ENCODE peak calls at places on chromosomes 5 and 9, in six cellular contexts. E is stomach, V is K562, F is sigmoid colon, A is breast epithelium, K is HCT116. Q is an unnamed sample. For H3K27me3, the result is how much of the 10 kb centered on the place peaks cover.

GRCh38 chr9:94921072-94921471 is 194.6 kb downstream of the AOPEP start:
- DNase-seq in E (no peak), V (no peak), F (peak), A (no peak), K (no peak), Q (no peak)

GRCh38 chr5:178249191-178249989 is 16.8 kb upstream of the PHYKPL start:
- DNase-seq in E (no peak), V (no peak), F (no peak), A (no peak), K (no peak), Q (no peak)

GRCh38 chr5:159586941-159587340 is 256.7 kb upstream of the IL12B start:
- DNase-seq in E (no peak), V (no peak), F (no peak), A (no peak), K (no peak), Q (no peak)

GRCh38 chr5:89901983-89902382 is 507.6 kb downstream of the CETN3 start:
- DNase-seq in E (no peak), V (no peak), F (peak), A (peak), K (no peak), Q (no peak)

GRCh38 chr5:149254506-149254905 is 17.2 kb upstream of the AFAP1L1 start:
- DNase-seq in E (no peak), V (no peak), F (no peak), A (no peak), K (no peak), Q (no peak)

GRCh38 chr9:16530669-16531461 is 339.6 kb downstream of the BNC2 start:
- DNase-seq in E (no peak), V (no peak), F (peak), A (no peak), K (no peak), Q (no peak)

GRCh38 chr9:71446081-71446480 is 322.2 kb downstream of the CEMIP2 start:
- DNase-seq in E (no peak), V (no peak), F (no peak), A (no peak), K (no peak), Q (no peak)

GRCh38 chr9:98457696-98458370 is 202.4 kb upstream of the TBC1D2 start:
- DNase-seq in E (no peak), V (no peak), F (no peak), A (no peak), K (no peak), Q (no peak)

GRCh38 chr5:175845229-175845628 is 26.1 kb upstream of the CPLX2 start:
- DNase-seq in E (no peak), V (no peak), F (no peak), A (no peak), K (no peak), Q (no peak)

GRCh38 chr9:114348261-114348905 is 18.7 kb downstream of the ORM2 start:
- DNase-seq in E (no peak), V (no peak), F (no peak), A (no peak), K (no peak), Q (no peak)

DNA sequence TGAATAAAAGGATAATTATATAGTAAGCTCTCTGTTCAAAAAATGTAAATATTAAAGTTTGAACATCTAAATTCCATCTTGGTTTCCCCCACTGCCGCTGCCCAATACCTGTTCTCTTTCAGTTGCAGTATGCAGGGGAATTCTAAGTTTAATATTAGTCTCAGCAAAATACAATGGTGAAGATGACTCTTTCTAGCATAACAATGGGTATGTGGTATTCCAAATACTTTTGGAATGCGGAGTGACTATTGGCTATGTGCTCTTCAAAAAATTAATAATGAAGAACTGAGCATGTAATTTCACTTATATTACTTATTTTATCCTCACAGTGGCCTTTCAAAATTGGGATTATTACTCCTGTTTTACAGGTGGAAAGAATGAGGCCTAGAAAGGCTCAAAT is 3.4 kb downstream of the CDKN2B-AS1 start:
- DNase-seq in E (no peak), V (no peak), F (no peak), A (no peak), K (no peak), Q (no peak)
- H3K27me3 ChIP-seq in E (half or more), V (under half), F (under half), A (under half), K (under half), Q (under half)

DNA sequence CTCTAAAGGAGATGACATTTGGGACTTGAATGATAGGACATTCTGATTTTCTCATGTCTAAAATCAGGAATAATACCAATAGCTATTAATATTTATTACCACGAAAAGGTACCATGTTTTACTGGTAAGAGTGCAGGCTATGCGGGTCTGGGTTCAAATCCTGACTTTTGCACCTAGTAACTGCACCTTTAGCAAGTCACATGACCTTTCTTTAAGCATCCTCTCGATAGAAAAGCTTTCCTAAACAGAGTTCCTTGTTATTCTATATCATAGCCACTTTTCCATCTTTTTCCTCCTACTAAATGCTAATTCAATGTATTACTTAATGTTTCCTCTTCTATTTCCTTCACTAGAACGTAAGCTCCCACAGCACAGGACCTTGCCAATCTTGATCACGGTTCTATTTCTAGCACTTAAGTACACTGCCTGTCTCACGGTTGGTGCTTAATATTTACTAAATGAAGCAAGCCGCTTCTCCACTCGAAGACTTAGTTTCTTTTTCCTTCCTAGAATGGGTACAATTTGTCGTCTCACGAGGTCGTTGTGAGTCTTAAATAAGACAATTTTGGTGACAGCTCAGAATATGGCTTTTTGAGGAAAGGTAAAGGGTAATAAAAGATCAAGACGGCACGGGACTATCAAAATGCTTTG is 816 bp downstream of the RBM18 start:
- DNase-seq in E (no peak), V (no peak), F (no peak), A (no peak), K (no peak), Q (no peak)
- TF ChIP-seq POLR2AphosphoS5 in E (no peak), V (no peak), F (no peak), A (no peak), K (no peak), Q (no peak)

DNA sequence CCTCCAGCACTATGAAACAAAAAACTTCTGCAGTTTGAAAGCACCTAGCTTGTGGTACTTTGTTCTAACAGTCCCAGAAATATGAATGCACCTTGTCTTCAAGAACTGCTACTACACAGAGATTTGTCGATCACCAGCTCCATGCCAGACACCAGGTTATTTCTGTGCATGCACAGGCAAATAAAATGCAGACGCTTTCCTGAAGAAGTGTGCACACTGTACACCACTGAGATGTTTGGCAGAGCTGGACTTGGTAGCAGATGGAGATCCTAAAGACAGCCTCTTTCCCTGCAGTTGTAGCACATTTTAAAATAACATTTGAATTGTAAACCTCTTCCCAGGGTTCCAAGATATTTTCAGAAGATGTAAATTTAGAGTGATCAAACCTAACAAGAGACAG is 730.0 kb downstream of the MTRR start:
- DNase-seq in E (no peak), V (no peak), F (no peak), A (no peak), K (no peak), Q (no peak)
- H3K27me3 ChIP-seq in E (under half), V (under half), F (under half), A (under half), K (under half), Q (under half)

GRCh38 chr5:95826949-95827595 is 4.5 kb upstream of the GLRX start:
- DNase-seq in E (peak), V (no peak), F (no peak), A (no peak), K (no peak), Q (no peak)
- TF ChIP-seq POLR2AphosphoS5 in E (peak), V (no peak), F (no peak), A (no peak), K (no peak), Q (no peak)

GRCh38 chr5:50302815-50303490 is 138.1 kb downstream of the EMB start:
- DNase-seq in E (no peak), V (no peak), F (no peak), A (no peak), K (peak), Q (no peak)
- H3K27me3 ChIP-seq in E (under half), V (under half), F (under half), A (under half), K (under half), Q (under half)

GRCh38 chr5:111948517-111948916 is 191.5 kb upstream of the NREP start:
- DNase-seq in E (no peak), V (no peak), F (no peak), A (no peak), K (peak), Q (no peak)
- TF ChIP-seq POLR2AphosphoS5 in E (no peak), V (no peak), F (no peak), A (no peak), K (no peak), Q (no peak)